ENCODE peak calls at places on chromosomes 5 and 9, in eight cellular contexts. P is mucosa of descending colon; T is SJSA1; N is NT2/D1; H is psoas muscle; W is H7; V is CD8-positive, alpha-beta memory T cell; R is Karpas-422. C is an unnamed sample.

GRCh38 chr9:121736964-121737462 is 85.6 kb downstream of the DAB2IP start:
- DNase-seq in R (no peak), V (no peak), N (no peak), P (peak; percentile 85), W (peak; percentile 93), H (no peak), T (no peak), C (no peak)

GRCh38 chr5:159850192-159850573 is 66.1 kb upstream of the ADRA1B start:
- DNase-seq in H (peak; percentile 81), W (peak; percentile 11), N (no peak), T (no peak), V (no peak), R (no peak), P (no peak), C (no peak)

GRCh38 chr5:143594913-143595818 is 191.7 kb upstream of the NR3C1 start:
- DNase-seq in T (peak; percentile 96), N (no peak), R (peak; percentile 31), P (no peak), V (no peak), H (no peak), W (no peak), C (peak; percentile 67)

GRCh38 chr5:131630963-131631350 is 4.1 kb downstream of the RAPGEF6 start:
- DNase-seq in R (no peak), P (no peak), H (no peak), V (no peak), T (no peak), N (no peak), W (no peak), C (no peak)

GRCh38 chr5:138565100-138565821 is 9.9 kb downstream of the HSPA9 start:
- DNase-seq in H (no peak), V (peak; percentile 63), T (no peak), P (no peak), N (no peak), W (no peak), R (no peak), C (no peak)

GRCh38 chr5:109989994-109990722 is 300.4 kb downstream of the MAN2A1 start:
- DNase-seq in H (no peak), V (no peak), R (no peak), W (no peak), N (no peak), T (no peak), P (no peak), C (no peak)

GRCh38 chr5:85646036-85646435 is 971.7 kb upstream of the COX7C start:
- DNase-seq in H (no peak), R (no peak), V (no peak), P (no peak), T (no peak), W (no peak), N (no peak), C (no peak)

GRCh38 chr9:89522261-89522978 is 24.5 kb upstream of the SEMA4D start:
- DNase-seq in T (no peak), N (no peak), P (no peak), V (peak; percentile 87), R (peak; percentile 90), H (no peak), W (no peak), C (peak; percentile 83)

GRCh38 chr5:177361418-177362101 is 3.8 kb downstream of the RGS14 start:
- DNase-seq in P (peak; percentile 58), W (peak; percentile 54), H (peak; percentile 38), T (no peak), N (no peak), V (no peak), R (peak; percentile 76), C (no peak)

GRCh38 chr9:70218767-70219166 is 40.0 kb upstream of the SMC5 start:
- DNase-seq in P (no peak), T (no peak), H (no peak), W (no peak), R (no peak), N (no peak), V (no peak), C (no peak)

GRCh38 chr9:20621553-20622329 is 558 bp downstream of the MLLT3 start:
- DNase-seq in N (no peak), T (no peak), H (peak; percentile 89), R (peak; percentile 82), V (peak; percentile 89), P (peak; percentile 89), W (peak; percentile 77), C (peak; percentile 81)

GRCh38 chr5:167392252-167392651 is 899.2 kb upstream of the WWC1 start:
- DNase-seq in N (peak; percentile 3), W (no peak), R (no peak), H (no peak), T (no peak), P (no peak), V (no peak), C (no peak)

GRCh38 chr9:68522954-68523353 is 17.7 kb downstream of the TMEM252 start:
- DNase-seq in T (no peak), R (no peak), H (no peak), W (peak; percentile 20), N (no peak), P (no peak), V (no peak), C (no peak)

GRCh38 chr5:138186002-138186447 is 7.1 kb downstream of the KIF20A start:
- DNase-seq in H (no peak), V (no peak), R (no peak), P (no peak), T (no peak), N (no peak), W (no peak), C (peak; percentile 23)

GRCh38 chr9:94232428-94232827 is 26.7 kb upstream of the ZNF169 start:
- DNase-seq in T (no peak), P (no peak), N (no peak), H (no peak), R (no peak), W (no peak), V (no peak), C (no peak)

GRCh38 chr9:70485273-70485858 is 70.9 kb upstream of the KLF9 start:
- DNase-seq in W (no peak), P (no peak), N (no peak), T (no peak), V (no peak), R (no peak), H (peak; percentile 70), C (no peak)

GRCh38 chr9:134533850-134534585 is 107.6 kb upstream of the COL5A1 start:
- DNase-seq in R (no peak), T (peak; percentile 78), N (no peak), W (no peak), P (no peak), V (no peak), H (no peak), C (no peak)

GRCh38 chr5:36696059-36696673 is 89.8 kb downstream of the SLC1A3 start:
- DNase-seq in R (peak; percentile 74), T (peak; percentile 42), W (peak; percentile 82), P (no peak), N (peak; percentile 42), V (no peak), H (peak; percentile 66), C (no peak)

GRCh38 chr5:152181461-152181860 is 223.6 kb downstream of the NMUR2 start:
- DNase-seq in N (no peak), W (no peak), P (no peak), V (no peak), T (no peak), H (no peak), R (no peak), C (no peak)

DNA sequence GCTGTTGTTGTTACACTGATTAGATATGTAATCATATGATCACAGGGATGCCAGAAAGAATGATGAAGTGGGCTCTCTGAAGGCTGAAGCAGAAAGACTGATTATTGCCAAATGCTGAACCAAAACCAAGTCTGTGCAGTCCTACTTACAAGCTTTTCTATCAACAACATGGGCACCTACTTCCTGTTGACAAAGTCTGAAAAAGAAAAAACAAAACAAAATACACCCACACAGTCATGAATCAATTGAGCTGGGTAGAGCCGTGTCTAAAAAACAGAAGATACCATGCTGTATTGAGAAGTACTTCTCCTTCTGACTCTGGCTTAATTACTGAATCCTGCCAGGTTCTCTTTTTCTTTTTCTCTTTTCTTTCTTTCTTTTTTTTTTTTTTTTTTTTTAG is 363.4 kb downstream of the RAB3C start:
- DNase-seq in W (no peak), R (no peak), H (no peak), V (no peak), N (no peak), P (no peak), T (no peak), C (no peak)
- H3K4me3 ChIP-seq in W (no peak overlapping the region), R (no peak overlapping the region), H (no peak overlapping the region), V (no peak overlapping the region), N (no peak overlapping the region), P (no peak overlapping the region), T (no peak overlapping the region), C (no peak overlapping the region)

DNA sequence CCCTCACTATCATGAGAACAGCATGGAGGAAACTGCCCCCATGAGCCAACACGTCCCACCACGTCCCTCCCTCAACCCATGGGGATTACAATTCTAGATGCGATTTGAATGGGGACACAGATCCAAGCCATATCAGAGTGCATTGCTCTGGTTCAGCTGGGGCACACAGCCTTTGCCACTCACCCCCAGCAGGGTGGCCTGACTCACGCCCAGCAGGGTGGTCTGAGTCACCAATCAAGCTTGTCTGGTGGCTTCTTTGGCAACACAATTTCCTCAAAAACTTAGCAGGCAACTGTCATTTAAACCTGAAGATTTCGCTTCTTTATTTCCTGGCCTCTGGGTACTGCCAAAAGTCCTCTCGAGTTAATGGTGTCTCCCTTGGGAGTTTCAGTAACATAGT is 16.2 kb upstream of the SEMA5A start:
- DNase-seq in H (no peak), R (no peak), V (no peak), W (no peak), T (peak; percentile 91), P (no peak), N (no peak), C (no peak)
- H3K4me3 ChIP-seq in H (no peak overlapping the region), R (no peak overlapping the region), V (no peak overlapping the region), W (no peak overlapping the region), T (no peak overlapping the region), P (no peak overlapping the region), N (no peak overlapping the region), C (no peak overlapping the region)

GRCh38 chr9:125755340-125755739 is 8.2 kb downstream of the PBX3 start:
- DNase-seq in T (no peak), H (no peak), P (no peak), W (no peak), R (no peak), N (no peak), V (no peak), C (no peak)
- H3K4me3 ChIP-seq in T (no peak overlapping the region), H (no peak overlapping the region), P (no peak overlapping the region), W (no peak overlapping the region), R (no peak overlapping the region), N (no peak overlapping the region), V (no peak overlapping the region), C (no peak overlapping the region)

DNA sequence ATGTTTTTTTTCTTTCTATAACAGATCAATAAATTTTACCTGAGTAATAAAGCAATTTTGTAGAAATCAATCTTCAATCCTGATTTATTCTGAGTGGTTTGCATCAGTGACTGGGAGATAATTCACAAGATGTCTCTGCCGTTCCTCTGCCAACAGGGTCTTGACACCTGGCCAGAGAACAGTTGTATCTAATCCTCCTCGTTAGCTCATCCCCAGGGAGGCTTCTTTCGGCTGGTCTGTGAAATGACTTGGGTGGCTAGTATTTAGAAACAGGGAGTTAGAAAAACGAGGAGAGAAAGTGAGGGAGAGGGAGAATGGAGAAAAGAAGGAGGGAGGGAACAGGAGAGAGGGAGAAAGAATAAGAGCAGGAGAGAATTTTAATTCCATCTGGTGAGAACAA is 600.3 kb upstream of the TLE4 start:
- DNase-seq in P (no peak), N (no peak), V (no peak), H (no peak), W (no peak), T (no peak), R (no peak), C (no peak)
- H3K4me3 ChIP-seq in P (no peak overlapping the region), N (no peak overlapping the region), V (no peak overlapping the region), H (no peak overlapping the region), W (no peak overlapping the region), T (no peak overlapping the region), R (no peak overlapping the region), C (no peak overlapping the region)

C was measured in GM06990.